ENCODE peak calls at places on chromosomes 6 and 20, in four cellular contexts. One of them, this sample, is unnamed.

GRCh38 chr6:113364781-113365545 is 492.2 kb upstream of the MARCKS start:
- DNase-seq in IMR-90: peak
- DNase-seq in HepG2: peak
- DNase-seq in H1: no peak
- DNase-seq in this sample: no peak

GRCh38 chr6:101722991-101723579 is 329.6 kb downstream of the GRIK2 start:
- DNase-seq in IMR-90: peak
- DNase-seq in HepG2: no peak
- DNase-seq in H1: no peak
- DNase-seq in this sample: no peak

GRCh38 chr20:39968495-39968894 is 720.5 kb downstream of the MAFB start:
- DNase-seq in IMR-90: no peak
- DNase-seq in HepG2: no peak
- DNase-seq in H1: no peak
- DNase-seq in this sample: no peak

GRCh38 chr6:52376763-52377162 is 14.8 kb downstream of the PAQR8 start:
- DNase-seq in IMR-90: no peak
- DNase-seq in HepG2: peak
- DNase-seq in H1: no peak
- DNase-seq in this sample: no peak

GRCh38 chr20:44465001-44465560 is 10.6 kb upstream of the TTPAL start:
- DNase-seq in IMR-90: no peak
- DNase-seq in HepG2: no peak
- DNase-seq in H1: no peak
- DNase-seq in this sample: no peak

GRCh38 chr6:156794963-156795362 is 17.8 kb downstream of the ARID1B start:
- DNase-seq in IMR-90: no peak
- DNase-seq in HepG2: no peak
- DNase-seq in H1: no peak
- DNase-seq in this sample: no peak

GRCh38 chr6:146041282-146041681 is 12.4 kb downstream of the GRM1 start:
- DNase-seq in IMR-90: no peak
- DNase-seq in HepG2: peak
- DNase-seq in H1: peak
- DNase-seq in this sample: no peak

GRCh38 chr6:28537509-28538140 is 11.9 kb downstream of the GPX5 start:
- DNase-seq in IMR-90: peak
- DNase-seq in HepG2: no peak
- DNase-seq in H1: peak
- DNase-seq in this sample: peak

GRCh38 chr20:43799741-43800140 is 72.9 kb upstream of the GTSF1L start:
- DNase-seq in IMR-90: no peak
- DNase-seq in HepG2: no peak
- DNase-seq in H1: no peak
- DNase-seq in this sample: no peak

GRCh38 chr6:41935190-41935569 is 6.4 kb downstream of the CCND3 start:
- DNase-seq in IMR-90: no peak
- DNase-seq in HepG2: no peak
- DNase-seq in H1: no peak
- DNase-seq in this sample: no peak

GRCh38 chr6:139500977-139501376 is 126.5 kb upstream of the CITED2 start:
- DNase-seq in IMR-90: peak
- DNase-seq in HepG2: no peak
- DNase-seq in H1: no peak
- DNase-seq in this sample: no peak

GRCh38 chr6:45416700-45417099 is 39.0 kb upstream of the SUPT3H start:
- DNase-seq in IMR-90: no peak
- DNase-seq in HepG2: no peak
- DNase-seq in H1: no peak
- DNase-seq in this sample: no peak

GRCh38 chr6:11067348-11067747 is 23.2 kb upstream of the ELOVL2 start:
- DNase-seq in IMR-90: no peak
- DNase-seq in HepG2: peak
- DNase-seq in H1: no peak
- DNase-seq in this sample: no peak

GRCh38 chr20:3318226-3318884 is 79.4 kb upstream of the SLC4A11 start:
- DNase-seq in IMR-90: peak
- DNase-seq in HepG2: no peak
- DNase-seq in H1: no peak
- DNase-seq in this sample: no peak

GRCh38 chr6:21666200-21666671 is 72.7 kb downstream of the SOX4 start:
- DNase-seq in IMR-90: no peak
- DNase-seq in HepG2: no peak
- DNase-seq in H1: no peak
- DNase-seq in this sample: no peak

GRCh38 chr6:2579789-2580570 is 170.7 kb downstream of the MYLK4 start:
- DNase-seq in IMR-90: no peak
- DNase-seq in HepG2: no peak
- DNase-seq in H1: no peak
- DNase-seq in this sample: no peak

GRCh38 chr20:48217191-48217590 is 431.9 kb upstream of the SULF2 start:
- DNase-seq in IMR-90: no peak
- DNase-seq in HepG2: no peak
- DNase-seq in H1: no peak
- DNase-seq in this sample: no peak

GRCh38 chr6:156617376-156617775 is 159.8 kb upstream of the ARID1B start:
- DNase-seq in IMR-90: no peak
- DNase-seq in HepG2: peak
- DNase-seq in H1: no peak
- DNase-seq in this sample: peak

GRCh38 chr20:47204008-47204745 is 152.3 kb downstream of the ZMYND8 start:
- DNase-seq in IMR-90: peak
- DNase-seq in HepG2: no peak
- DNase-seq in H1: no peak
- DNase-seq in this sample: no peak

GRCh38 chr20:61325718-61326117 is 73.7 kb downstream of the CDH4 start:
- DNase-seq in IMR-90: no peak
- DNase-seq in HepG2: no peak
- DNase-seq in H1: no peak
- DNase-seq in this sample: no peak

GRCh38 chr20:24001901-24002405 is 13.4 kb upstream of the GGTLC1 start:
- DNase-seq in IMR-90: no peak
- DNase-seq in HepG2: no peak
- DNase-seq in H1: no peak
- DNase-seq in this sample: no peak

GRCh38 chr6:149026530-149026942 is 279.7 kb downstream of the UST start:
- DNase-seq in IMR-90: peak
- DNase-seq in HepG2: peak
- DNase-seq in H1: no peak
- DNase-seq in this sample: peak

DNA sequence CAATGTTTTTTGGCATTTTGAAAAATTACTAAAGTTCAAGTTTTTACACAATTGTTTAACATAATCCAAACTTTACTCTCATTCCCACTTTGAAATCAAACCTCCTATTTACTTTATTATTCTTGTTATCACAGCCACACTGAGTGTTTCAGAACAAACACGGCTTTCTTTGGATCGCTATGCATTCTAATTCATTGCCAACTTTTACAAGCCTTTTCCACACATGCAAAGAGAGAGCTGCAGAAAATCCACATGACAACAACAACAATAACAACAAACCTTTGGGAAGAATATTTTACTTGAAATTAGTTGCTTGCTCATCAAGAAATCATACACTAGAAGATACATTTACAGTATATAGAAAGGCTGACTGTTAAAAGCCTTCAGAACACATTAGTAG is 49.2 kb upstream of the TMEM30A start:
- DNase-seq in IMR-90: no peak
- DNase-seq in HepG2: no peak
- DNase-seq in H1: no peak
- DNase-seq in this sample: no peak
- TF ChIP-seq MAFK in IMR-90: no peak
- TF ChIP-seq MAFK in HepG2: no peak
- TF ChIP-seq MAFK in H1: no peak
- TF ChIP-seq MAFK in this sample: no peak

DNA sequence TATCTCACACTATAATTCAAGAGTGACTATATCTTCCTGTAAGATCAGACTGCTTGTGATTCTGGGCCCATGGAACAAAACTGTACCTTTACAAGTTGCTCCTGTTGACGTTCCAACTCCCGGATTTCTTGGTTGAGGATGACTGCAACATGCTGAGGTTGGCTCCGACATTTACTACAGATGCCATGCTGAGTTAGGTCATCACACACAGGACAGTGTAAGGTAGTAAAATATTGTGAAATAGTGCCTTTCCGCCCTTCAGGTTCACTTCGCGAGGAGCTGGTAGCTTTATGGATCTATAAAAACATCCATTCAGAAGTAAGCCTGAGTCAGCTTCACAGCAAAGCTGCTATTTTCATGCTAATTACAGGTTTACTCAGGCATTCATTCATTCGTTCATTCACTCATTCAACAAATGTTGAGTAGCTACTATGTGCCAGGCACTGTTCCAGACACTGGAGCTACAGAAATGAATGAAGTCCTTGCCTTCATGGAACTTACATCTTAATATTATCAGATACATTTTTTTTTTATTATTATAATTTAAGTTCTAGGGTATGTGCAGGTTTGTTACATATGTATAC is 175.7 kb downstream of the REV3L start:
- DNase-seq in IMR-90: no peak
- DNase-seq in HepG2: no peak
- DNase-seq in H1: no peak
- DNase-seq in this sample: no peak
- H3K4me3 ChIP-seq in IMR-90: no peak
- H3K4me3 ChIP-seq in HepG2: no peak
- H3K4me3 ChIP-seq in H1: no peak
- H3K4me3 ChIP-seq in this sample: no peak

GRCh38 chr6:30689985-30690384 is 799 bp downstream of the NRM start:
- DNase-seq in IMR-90: no peak
- DNase-seq in HepG2: no peak
- DNase-seq in H1: no peak
- DNase-seq in this sample: no peak

GRCh38 chr6:30688569-30688968 is 2.1 kb upstream of the PPP1R18 start:
- DNase-seq in IMR-90: no peak
- DNase-seq in HepG2: no peak
- DNase-seq in H1: no peak
- DNase-seq in this sample: no peak

GRCh38 chr6:30690403-30691207 is at the start of gene NRM:
- DNase-seq in IMR-90: peak
- DNase-seq in HepG2: peak
- DNase-seq in H1: no peak
- DNase-seq in this sample: peak

GRCh38 chr6:30689022-30689865 is 1.5 kb downstream of the NRM start:
- DNase-seq in IMR-90: no peak
- DNase-seq in HepG2: no peak
- DNase-seq in H1: no peak
- DNase-seq in this sample: no peak

GRCh38 chr6:30691208-30691872 is 556 bp upstream of the NRM start:
- DNase-seq in IMR-90: no peak
- DNase-seq in HepG2: no peak
- DNase-seq in H1: no peak
- DNase-seq in this sample: no peak
- TF ChIP-seq MAFK in IMR-90: no peak
- TF ChIP-seq MAFK in HepG2: no peak
- TF ChIP-seq MAFK in H1: no peak
- TF ChIP-seq MAFK in this sample: no peak

DNA sequence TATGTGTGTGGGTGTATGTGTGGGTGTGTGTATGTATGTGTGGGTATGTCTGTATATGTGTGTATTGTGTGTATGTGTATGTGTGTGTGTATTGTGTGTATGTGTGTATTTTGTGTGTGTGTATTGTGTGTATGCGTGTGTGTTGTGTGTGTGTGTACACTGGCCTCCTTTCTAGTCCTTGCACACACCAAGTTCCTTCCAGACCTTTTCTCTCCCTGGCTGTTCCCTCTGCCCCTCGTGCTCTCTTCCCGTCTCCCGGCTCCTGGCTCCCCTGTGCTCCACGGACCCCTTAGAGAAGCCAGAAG is 11.4 kb downstream of the VSTM2L start:
- DNase-seq in IMR-90: no peak
- DNase-seq in HepG2: no peak
- DNase-seq in H1: no peak
- DNase-seq in this sample: no peak
- H3K4me3 ChIP-seq in IMR-90: no peak
- H3K4me3 ChIP-seq in HepG2: peak
- H3K4me3 ChIP-seq in H1: peak
- H3K4me3 ChIP-seq in this sample: no peak

DNA sequence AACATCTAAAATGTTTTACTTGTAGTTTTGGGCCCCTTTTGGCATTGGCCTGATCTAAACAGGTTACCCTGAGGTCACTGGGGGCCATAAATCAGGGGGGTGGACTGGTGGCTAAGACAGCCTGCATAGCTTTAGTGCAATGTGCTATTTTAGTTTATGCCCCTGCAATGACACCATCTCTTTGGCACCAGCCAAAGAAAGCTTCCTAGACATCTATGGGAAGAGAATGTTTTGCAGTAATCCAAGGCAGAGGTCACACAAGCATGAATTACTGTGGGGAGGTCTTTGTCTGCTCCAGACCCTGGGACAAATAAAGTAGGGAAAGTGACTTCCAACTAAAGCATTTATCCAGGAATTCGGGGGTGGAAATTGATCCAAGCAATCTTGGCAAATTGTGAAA is 5.4 kb downstream of the RIPOR2 start:
- DNase-seq in IMR-90: peak
- DNase-seq in HepG2: no peak
- DNase-seq in H1: no peak
- DNase-seq in this sample: no peak
- TF ChIP-seq MAFK in IMR-90: no peak
- TF ChIP-seq MAFK in HepG2: no peak
- TF ChIP-seq MAFK in H1: no peak
- TF ChIP-seq MAFK in this sample: no peak

DNA sequence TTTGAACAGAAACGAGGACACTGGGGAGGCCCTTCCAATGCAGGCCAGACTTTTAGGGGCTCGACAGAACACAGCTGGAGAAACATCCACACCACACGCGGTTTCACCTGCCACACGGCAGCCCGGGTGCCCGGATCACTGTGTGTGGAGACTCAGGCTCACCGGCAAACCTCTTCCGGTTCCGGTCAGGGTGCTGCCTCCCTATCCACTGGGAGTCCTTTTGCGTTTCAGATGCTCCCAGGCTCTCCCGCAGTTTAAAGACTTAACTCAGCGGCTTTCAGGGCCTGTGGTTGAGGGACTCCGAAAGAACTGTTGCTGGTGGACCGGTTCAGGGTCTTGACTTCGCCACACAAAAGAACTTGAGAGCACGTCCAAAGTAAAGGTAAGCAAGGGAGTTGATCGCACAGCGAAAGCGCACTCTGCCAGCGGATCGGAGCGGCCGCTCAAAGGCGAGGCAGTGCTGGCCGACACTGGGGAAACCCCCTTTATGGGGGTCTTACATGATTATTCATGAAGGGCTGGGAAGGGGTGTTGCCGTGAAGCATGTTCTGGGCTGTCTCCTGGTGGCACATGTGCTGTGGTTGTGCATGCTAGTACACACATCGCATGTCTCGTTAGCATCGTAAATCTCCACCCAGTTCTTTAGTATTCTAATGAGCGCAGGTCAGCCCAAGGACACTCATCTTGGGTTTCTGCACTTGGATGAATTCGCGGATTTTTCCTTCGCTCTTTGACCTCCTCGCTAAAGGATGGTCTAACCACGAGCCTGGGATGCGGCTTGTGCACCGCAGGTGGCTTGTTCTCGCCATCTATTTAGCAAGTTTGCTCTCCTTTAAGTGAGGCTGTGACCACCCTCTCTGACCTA is 180.3 kb downstream of the CDH26 start:
- DNase-seq in IMR-90: peak
- DNase-seq in HepG2: no peak
- DNase-seq in H1: no peak
- DNase-seq in this sample: no peak
- H3K4me3 ChIP-seq in IMR-90: peak
- H3K4me3 ChIP-seq in HepG2: no peak
- H3K4me3 ChIP-seq in H1: no peak
- H3K4me3 ChIP-seq in this sample: no peak

This sample was measured in A549.